ENCODE peak calls at places on chromosomes 5 and 9, in five cellular contexts. M, V, Y, J and Z are unnamed samples.

GRCh38 chr5:31556461-31556860 is 24.4 kb downstream of the C5orf22 start:
- DNase-seq in M (no peak), V (peak; percentile 75), Y (no peak), J (no peak), Z (no peak)

GRCh38 chr5:179345429-179346321 is at the start of gene ADAMTS2:
- DNase-seq in M (no peak), V (peak; percentile 56), Y (no peak), J (no peak), Z (peak; percentile 74)

GRCh38 chr9:34256104-34256503 is 73.0 kb downstream of the KIF24 start:
- DNase-seq in M (no peak), V (no peak), Y (no peak), J (no peak), Z (no peak)

GRCh38 chr9:126630458-126631237 is 16.9 kb downstream of the LMX1B start:
- DNase-seq in M (no peak), V (no peak), Y (no peak), J (no peak), Z (no peak)

GRCh38 chr5:1732238-1732880 is 67.3 kb downstream of the MRPL36 start:
- DNase-seq in M (no peak), V (no peak), Y (no peak), J (no peak), Z (no peak)

GRCh38 chr9:88660611-88661010 is 125.6 kb downstream of the NXNL2 start:
- DNase-seq in M (no peak), V (peak; percentile 43), Y (peak; percentile 14), J (no peak), Z (peak; percentile 51)

GRCh38 chr9:81968026-81968425 is 20.5 kb upstream of the SPATA31D1 start:
- DNase-seq in M (no peak), V (no peak), Y (no peak), J (no peak), Z (no peak)

GRCh38 chr5:83967417-83967816 is 246.8 kb upstream of the HAPLN1 start:
- DNase-seq in M (no peak), V (peak; percentile 62), Y (no peak), J (no peak), Z (peak; percentile 48)

GRCh38 chr9:38164659-38165221 is 95.7 kb upstream of the SHB start:
- DNase-seq in M (no peak), V (no peak), Y (no peak), J (no peak), Z (no peak)